ENCODE peak calls at places on chromosomes 2 and 18, in five cellular contexts. O, T, J, U and G are unnamed samples.

GRCh38 chr2:28355521-28356094 is 37.0 kb upstream of the FOSL2 start:
- DNase-seq in O (no peak), T (no peak), J (peak; percentile 39), U (peak; percentile 89), G (no peak)

GRCh38 chr18:11747731-11748130 is 58.7 kb downstream of the GNAL start:
- DNase-seq in O (peak; percentile 63), T (no peak), J (no peak), U (no peak), G (no peak)

GRCh38 chr2:174768557-174768956 is 4.3 kb upstream of the CHRNA1 start:
- DNase-seq in O (peak; percentile 21), T (no peak), J (no peak), U (no peak), G (no peak)

GRCh38 chr2:63545023-63545422 is 43.3 kb downstream of the WDPCP start:
- DNase-seq in O (peak; percentile 6), T (no peak), J (no peak), U (no peak), G (no peak)

GRCh38 chr2:41414486-41415230 is 633.2 kb upstream of the PKDCC start:
- DNase-seq in O (peak; percentile 83), T (peak; percentile 3), J (peak; percentile 67), U (peak; percentile 84), G (no peak)

GRCh38 chr2:83160571-83160970 is 1298.5 kb downstream of the SUCLG1 start:
- DNase-seq in O (no peak), T (no peak), J (no peak), U (no peak), G (no peak)

GRCh38 chr2:239692348-239692747 is 291.5 kb upstream of the HDAC4 start:
- DNase-seq in O (no peak), T (no peak), J (no peak), U (peak; percentile 11), G (no peak)

GRCh38 chr18:76708036-76708726 is 114.2 kb upstream of the ZNF236 start:
- DNase-seq in O (no peak), T (no peak), J (no peak), U (no peak), G (no peak)

GRCh38 chr2:60350791-60351190 is 202.7 kb downstream of the BCL11A start:
- DNase-seq in O (no peak), T (no peak), J (no peak), U (no peak), G (no peak)

GRCh38 chr2:9703085-9703641 is 72.4 kb upstream of the YWHAQ start:
- DNase-seq in O (no peak), T (peak; percentile 90), J (peak; percentile 85), U (peak; percentile 69), G (no peak)

GRCh38 chr2:201795608-201796477 is 10.5 kb upstream of the CDK15 start:
- DNase-seq in O (peak; percentile 78), T (peak; percentile 67), J (peak; percentile 62), U (peak; percentile 68), G (peak; percentile 33)

GRCh38 chr2:196601430-196602306 is 37.8 kb upstream of the CCDC150 start:
- DNase-seq in O (no peak), T (peak; percentile 91), J (peak; percentile 76), U (peak; percentile 81), G (no peak)

GRCh38 chr2:219099319-219099718 is 38.6 kb upstream of the IHH start:
- DNase-seq in O (no peak), T (no peak), J (peak; percentile 32), U (no peak), G (no peak)

GRCh38 chr2:197108758-197109157 is 182.3 kb upstream of the PGAP1 start:
- DNase-seq in O (no peak), T (no peak), J (peak; percentile 87), U (peak; percentile 34), G (no peak)

GRCh38 chr2:68466361-68466777 is 725 bp downstream of the FBXO48 start:
- DNase-seq in O (peak; percentile 44), T (peak; percentile 28), J (peak; percentile 71), U (peak; percentile 27), G (peak; percentile 63)

GRCh38 chr2:186059096-186059495 is 320.5 kb downstream of the FSIP2 start:
- DNase-seq in O (no peak), T (no peak), J (peak; percentile 5), U (peak; percentile 78), G (no peak)

GRCh38 chr18:35616664-35617423 is 35.3 kb downstream of the GALNT1 start:
- DNase-seq in O (no peak), T (peak; percentile 21), J (peak; percentile 77), U (peak; percentile 4), G (peak; percentile 92)

GRCh38 chr2:8514274-8514662 is 167.6 kb upstream of the ID2 start:
- DNase-seq in O (no peak), T (no peak), J (no peak), U (no peak), G (no peak)

GRCh38 chr2:223723954-223724411 is 113.4 kb downstream of the AP1S3 start:
- DNase-seq in O (peak; percentile 26), T (no peak), J (no peak), U (peak; percentile 21), G (no peak)

GRCh38 chr2:170313636-170314348 is 135.8 kb downstream of the MYO3B start:
- DNase-seq in O (no peak), T (no peak), J (no peak), U (peak; percentile 39), G (no peak)

GRCh38 chr2:111622859-111623258 is 261.1 kb downstream of the ANAPC1 start:
- DNase-seq in O (no peak), T (no peak), J (no peak), U (no peak), G (no peak)

GRCh38 chr2:168915433-168916328 is 14.6 kb downstream of the G6PC2 start:
- DNase-seq in O (no peak), T (no peak), J (no peak), U (peak; percentile 32), G (no peak)

GRCh38 chr2:133424876-133425275 is 143.4 kb downstream of the NCKAP5 start:
- DNase-seq in O (no peak), T (no peak), J (no peak), U (no peak), G (no peak)

GRCh38 chr2:10329880-10330699 is 27.4 kb downstream of the HPCAL1 start:
- DNase-seq in O (no peak), T (peak; percentile 65), J (peak; percentile 33), U (no peak), G (no peak)

GRCh38 chr18:44232500-44232899 is 448.2 kb upstream of the SETBP1 start:
- DNase-seq in O (no peak), T (no peak), J (no peak), U (no peak), G (no peak)

GRCh38 chr2:24313744-24314632 is 46.3 kb downstream of the ITSN2 start:
- DNase-seq in O (no peak), T (no peak), J (no peak), U (no peak), G (no peak)

GRCh38 chr2:109257653-109258052 is 128.6 kb downstream of the SH3RF3 start:
- DNase-seq in O (no peak), T (no peak), J (no peak), U (no peak), G (no peak)

GRCh38 chr2:126634273-126634861 is 21.6 kb upstream of the GYPC start:
- DNase-seq in O (peak; percentile 48), T (no peak), J (peak; percentile 42), U (no peak), G (no peak)

GRCh38 chr2:94871226-94872087 is at the start of gene TEKT4:
- DNase-seq in O (no peak), T (no peak), J (no peak), U (no peak), G (no peak)

GRCh38 chr18:72727776-72728175 is 140.0 kb downstream of the NETO1 start:
- DNase-seq in O (no peak), T (no peak), J (no peak), U (no peak), G (no peak)

GRCh38 chr18:49048361-49048760 is 97.6 kb upstream of the SMAD7 start:
- DNase-seq in O (no peak), T (no peak), J (peak; percentile 38), U (no peak), G (no peak)
- H3K27ac ChIP-seq in O (no peak overlapping the region), T (no peak overlapping the region), J (no peak overlapping the region), U (no peak overlapping the region), G (no peak overlapping the region)

GRCh38 chr2:191245046-191245868 is at the start of gene MYO1B:
- DNase-seq in O (peak; percentile 95), T (peak; percentile 58), J (peak; percentile 90), U (peak; percentile 98), G (no peak)
- H3K27ac ChIP-seq in O (peak within 1 kb of the TSS; percentile 92), T (peak within 1 kb of the TSS; percentile 93), J (peak within 1 kb of the TSS; percentile 85), U (peak within 1 kb of the TSS; percentile 91), G (no peak within 1 kb of the TSS)

DNA sequence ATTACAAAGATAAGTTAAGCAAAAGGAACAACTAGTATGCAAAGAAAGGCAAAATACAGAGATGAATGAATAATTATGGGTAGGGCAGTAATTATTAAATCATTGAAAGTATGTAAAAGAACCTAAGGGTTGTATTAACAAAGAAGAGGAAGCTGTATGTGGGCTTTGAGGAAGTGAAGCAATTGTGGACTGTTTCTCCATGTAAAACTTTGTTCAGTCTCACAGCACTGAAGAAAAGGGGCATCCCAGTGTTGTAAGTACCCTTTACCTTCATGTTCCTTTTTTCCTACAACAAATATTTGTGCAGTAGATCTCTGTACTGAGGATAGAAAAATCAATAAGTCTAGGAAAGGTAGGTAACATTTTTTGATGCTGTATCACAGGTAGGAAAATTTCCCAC is 388.7 kb upstream of the NRP2 start:
- DNase-seq in O (no peak), T (no peak), J (no peak), U (no peak), G (peak; percentile 55)
- H3K27ac ChIP-seq in O (no peak overlapping the region), T (no peak overlapping the region), J (no peak overlapping the region), U (no peak overlapping the region), G (no peak overlapping the region)

DNA sequence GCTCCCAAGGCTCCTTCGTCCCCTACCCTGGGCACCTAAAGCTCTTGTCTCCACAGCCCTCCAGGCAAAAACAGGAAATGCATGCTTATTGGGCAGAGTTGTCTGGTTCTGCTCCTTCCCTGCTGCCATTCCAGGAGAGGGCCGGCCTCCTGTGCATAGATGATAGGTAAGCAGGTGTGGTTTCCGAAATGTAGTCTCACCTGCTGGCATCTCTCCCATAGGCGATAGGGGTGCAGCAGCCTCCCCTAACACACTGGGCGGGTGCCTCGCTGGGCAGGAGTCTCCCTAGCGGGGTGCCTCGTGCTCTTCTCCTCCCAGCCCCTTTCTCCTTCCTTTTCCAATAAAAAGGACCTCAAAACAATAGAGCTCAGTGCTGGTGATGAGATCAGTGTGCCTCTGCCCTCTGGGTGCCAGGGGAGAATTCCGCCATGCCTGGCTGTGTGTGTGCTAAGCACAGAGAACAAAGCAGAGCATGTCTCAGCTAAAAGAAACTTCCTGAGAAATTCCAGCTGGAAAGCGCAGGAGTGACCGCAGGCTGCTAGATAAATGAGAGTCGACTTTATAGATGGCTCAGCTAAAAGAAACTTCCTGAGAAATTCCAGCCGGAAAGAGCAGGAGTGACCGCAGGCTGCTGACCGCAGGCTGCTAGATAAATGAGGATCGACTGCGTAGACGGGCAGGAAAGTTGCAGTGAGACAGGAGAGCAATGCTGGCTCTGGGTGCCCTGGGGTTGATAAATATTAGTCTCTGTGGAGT is 11.3 kb upstream of the PXDN start:
- DNase-seq in O (no peak), T (no peak), J (peak; percentile 96), U (no peak), G (no peak)
- H3K27ac ChIP-seq in O (no peak overlapping the region), T (no peak overlapping the region), J (no peak overlapping the region), U (no peak overlapping the region), G (no peak overlapping the region)